ENCODE peak calls at places on chromosomes 2 and 18, in four cellular contexts. C is transverse colon, M is SK-N-SH, X is keratinocyte. J is an unnamed sample.

GRCh38 chr2:207905546-207905945 is 119.8 kb downstream of the PLEKHM3 start:
- DNase-seq in C (no peak), M (peak), X (no peak), J (peak)

GRCh38 chr2:150620860-150621259 is 133.4 kb upstream of the RND3 start:
- DNase-seq in C (no peak), M (no peak), X (no peak), J (no peak)

GRCh38 chr2:72864500-72864899 is 22.7 kb upstream of the SPR start:
- DNase-seq in C (no peak), M (no peak), X (no peak), J (no peak)

GRCh38 chr2:187842978-187843847 is 289.0 kb upstream of the TFPI start:
- DNase-seq in C (no peak), M (peak), X (peak), J (no peak)

GRCh38 chr18:77093584-77093983 is 39.0 kb downstream of the MBP start:
- DNase-seq in C (no peak), M (no peak), X (no peak), J (no peak)

GRCh38 chr2:44743473-44743872 is 198.0 kb upstream of the SIX3 start:
- DNase-seq in C (no peak), M (no peak), X (no peak), J (no peak)

GRCh38 chr2:188318161-188318749 is 26.6 kb downstream of the GULP1 start:
- DNase-seq in C (no peak), M (no peak), X (no peak), J (no peak)

GRCh38 chr2:216768908-216769401 is 73.6 kb upstream of the IGFBP5 start:
- DNase-seq in C (no peak), M (no peak), X (no peak), J (no peak)

GRCh38 chr2:39620067-39620466 is 45.6 kb upstream of the TMEM178A start:
- DNase-seq in C (peak), M (peak), X (no peak), J (no peak)

GRCh38 chr18:8455661-8456614 is 153.3 kb upstream of the RAB12 start:
- DNase-seq in C (no peak), M (no peak), X (no peak), J (no peak)

GRCh38 chr18:59675346-59675745 is 21.9 kb downstream of the CCBE1 start:
- DNase-seq in C (no peak), M (no peak), X (no peak), J (no peak)

GRCh38 chr2:42216712-42217111 is 47.6 kb downstream of the EML4 start:
- DNase-seq in C (no peak), M (no peak), X (no peak), J (no peak)

GRCh38 chr2:175097297-175097696 is 70.7 kb downstream of the ATF2 start:
- DNase-seq in C (no peak), M (no peak), X (no peak), J (no peak)

GRCh38 chr2:60708630-60709320 is 47.3 kb upstream of the PAPOLG start:
- DNase-seq in C (no peak), M (no peak), X (no peak), J (peak)

GRCh38 chr2:121479882-121480522 is 50.7 kb upstream of the RNU4ATAC start:
- DNase-seq in C (peak), M (peak), X (no peak), J (peak)

GRCh38 chr2:157874997-157875719 is 972 bp downstream of the ACVR1 start:
- DNase-seq in C (peak), M (peak), X (no peak), J (peak)

GRCh38 chr2:232890896-232891601 is 21.0 kb downstream of the SNORC start:
- DNase-seq in C (no peak), M (no peak), X (no peak), J (peak)

GRCh38 chr2:121036226-121036692 is 248.7 kb downstream of the TFCP2L1 start:
- DNase-seq in C (no peak), M (no peak), X (no peak), J (no peak)

GRCh38 chr2:211144078-211144477 is 587.7 kb downstream of the CPS1 start:
- DNase-seq in C (no peak), M (no peak), X (peak), J (no peak)

GRCh38 chr2:17226941-17227340 is 291.3 kb downstream of the RAD51AP2 start:
- DNase-seq in C (no peak), M (no peak), X (no peak), J (no peak)

GRCh38 chr2:8281950-8282857 is 399.7 kb upstream of the ID2 start:
- DNase-seq in C (peak), M (peak), X (no peak), J (no peak)

GRCh38 chr2:101119431-101119830 is 31.8 kb downstream of the TBC1D8 start:
- DNase-seq in C (no peak), M (no peak), X (no peak), J (no peak)

GRCh38 chr2:55418072-55418471 is 1.6 kb downstream of the CCDC88A start:
- DNase-seq in C (no peak), M (no peak), X (no peak), J (no peak)

GRCh38 chr2:240462704-240463273 is 27.3 kb downstream of the GPC1 start:
- DNase-seq in C (peak), M (no peak), X (no peak), J (peak)

GRCh38 chr2:213766465-213766891 is 482.2 kb downstream of the SPAG16 start:
- DNase-seq in C (no peak), M (no peak), X (no peak), J (no peak)

GRCh38 chr2:84939426-84940087 is 31.4 kb upstream of the KCMF1 start:
- DNase-seq in C (peak), M (no peak), X (no peak), J (no peak)

GRCh38 chr2:215332876-215333600 is 21.2 kb downstream of the ATIC start:
- DNase-seq in C (peak), M (no peak), X (no peak), J (no peak)

GRCh38 chr2:112996635-112997034 is 8.6 kb upstream of the IL36A start:
- DNase-seq in C (peak), M (no peak), X (no peak), J (no peak)

GRCh38 chr2:4873328-4873727 is 818.9 kb upstream of the SOX11 start:
- DNase-seq in C (no peak), M (peak), X (no peak), J (no peak)

GRCh38 chr2:71686781-71687180 is 233.4 kb downstream of the DYSF start:
- DNase-seq in C (no peak), M (no peak), X (no peak), J (no peak)

GRCh38 chr2:33476100-33476792 is at the start of gene RASGRP3:
- DNase-seq in C (peak), M (peak), X (peak), J (peak)

GRCh38 chr2:46335404-46335965 is 38.3 kb downstream of the EPAS1 start:
- DNase-seq in C (peak), M (no peak), X (no peak), J (no peak)

GRCh38 chr2:208101716-208102631 is 22.4 kb downstream of the CRYGD start:
- DNase-seq in C (no peak), M (peak), X (no peak), J (no peak)

GRCh38 chr2:40507429-40507828 is 55.5 kb upstream of the SLC8A1 start:
- DNase-seq in C (no peak), M (no peak), X (no peak), J (no peak)

GRCh38 chr2:230925879-230926765 is 1.1 kb upstream of the GPR55 start:
- DNase-seq in C (peak), M (no peak), X (no peak), J (no peak)

GRCh38 chr2:238872026-238872425 is 24.1 kb downstream of the TWIST2 start:
- DNase-seq in C (no peak), M (no peak), X (no peak), J (no peak)
- H3K4me3 ChIP-seq in C (no peak), M (no peak), X (no peak), J (no peak)

GRCh38 chr18:54607213-54607934 is 16.3 kb downstream of the DYNAP start:
- DNase-seq in C (peak), M (no peak), X (no peak), J (no peak)
- H3K4me3 ChIP-seq in C (peak), M (no peak), X (peak), J (no peak)

DNA sequence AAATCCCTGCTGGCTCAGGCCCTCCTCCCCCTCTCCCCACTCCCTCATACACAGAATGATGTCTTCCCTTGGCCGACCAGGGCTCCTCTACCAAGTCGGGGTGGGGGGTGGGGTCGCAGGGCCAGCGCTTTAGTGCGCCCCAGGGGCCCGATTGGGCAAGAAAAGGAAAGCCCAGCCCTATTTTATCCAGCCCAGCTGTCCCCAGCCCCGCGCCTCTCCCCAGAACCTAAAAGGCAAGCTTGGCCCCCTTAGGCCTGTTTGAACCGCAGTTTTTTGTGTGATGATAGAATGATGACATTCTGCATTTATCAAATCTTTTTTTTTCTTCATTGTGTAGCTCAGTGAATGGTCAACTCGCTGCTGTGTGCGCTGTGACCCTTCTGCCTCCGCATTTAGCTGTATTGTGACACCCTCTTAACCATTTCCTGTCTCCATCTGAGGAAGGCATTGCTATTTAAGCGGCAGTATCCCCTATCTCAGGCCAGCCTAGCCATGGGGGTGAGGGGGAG is 231.4 kb downstream of the HAUS1 start:
- DNase-seq in C (no peak), M (peak), X (no peak), J (peak)
- H3K4me3 ChIP-seq in C (no peak), M (peak), X (no peak), J (peak)

DNA sequence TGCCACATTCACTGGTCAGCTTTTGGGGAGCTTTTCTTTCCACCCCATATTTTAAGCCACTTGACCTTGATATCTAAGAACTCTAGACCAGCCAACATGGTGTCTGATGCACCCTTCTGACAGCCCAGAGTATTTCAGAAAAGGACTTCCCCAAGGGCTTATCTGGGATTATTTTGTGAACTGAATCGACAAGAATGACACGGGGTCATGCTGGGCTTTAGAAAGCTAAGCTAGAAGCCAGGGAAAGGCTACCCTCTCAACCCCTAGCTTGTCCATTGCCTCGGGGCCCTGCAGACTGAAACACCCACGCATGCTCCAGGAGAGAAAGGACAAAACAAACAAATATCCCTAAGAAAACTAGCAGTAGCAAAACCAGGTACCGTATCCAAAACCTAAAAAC is 16.0 kb downstream of the SLC4A5 start:
- DNase-seq in C (no peak), M (no peak), X (no peak), J (peak)
- H3K4me3 ChIP-seq in C (no peak), M (no peak), X (no peak), J (no peak)

J was measured in WERI-Rb-1.